ENCODE peak calls at places on chromosomes 1 and 21, in eight cellular contexts. X, W, Q, L, O, B, F and U are unnamed samples. For H3K4me1 and H3K9me3, the result is how much of the 10 kb centered on the place peaks cover.

GRCh38 chr1:91883470-91883869 is 2.5 kb downstream of the TGFBR3 start:
- DNase-seq in O (no peak), F (no peak), B (no peak), X (peak), L (no peak), W (no peak), Q (no peak), U (no peak)

GRCh38 chr1:213772711-213773110 is 215.1 kb upstream of the PROX1 start:
- DNase-seq in B (no peak), O (no peak), L (no peak), W (no peak), Q (no peak), F (no peak), X (no peak), U (no peak)

GRCh38 chr1:6603424-6603850 is 768 bp upstream of the KLHL21 start:
- DNase-seq in Q (peak), F (peak), O (no peak), W (no peak), L (peak), B (peak), X (peak), U (peak)

GRCh38 chr21:32136546-32136945 is 142.3 kb downstream of the MIS18A start:
- DNase-seq in B (no peak), X (no peak), L (no peak), Q (no peak), O (no peak), F (no peak), W (no peak), U (no peak)

GRCh38 chr21:44637018-44637850 is at the start of gene KRTAP10-10:
- DNase-seq in W (no peak), F (no peak), X (no peak), Q (no peak), O (no peak), L (peak), B (no peak), U (no peak)

GRCh38 chr1:212459656-212460055 is 26.9 kb downstream of the NENF start:
- DNase-seq in Q (no peak), W (no peak), L (no peak), F (no peak), B (no peak), X (no peak), O (no peak), U (peak)

GRCh38 chr1:160028426-160028825 is 3.4 kb downstream of the PIGM start:
- DNase-seq in O (no peak), X (no peak), F (no peak), B (no peak), L (no peak), W (no peak), Q (no peak), U (no peak)

GRCh38 chr1:23756676-23757075 is 13.4 kb downstream of the ELOA start:
- DNase-seq in Q (no peak), W (no peak), F (no peak), B (no peak), O (no peak), L (no peak), X (peak), U (no peak)

GRCh38 chr1:168288311-168289052 is 7.8 kb downstream of the TBX19 start:
- DNase-seq in X (peak), L (no peak), B (no peak), F (no peak), O (no peak), Q (no peak), W (no peak), U (no peak)

GRCh38 chr1:28193701-28194161 is 17.2 kb upstream of the PTAFR start:
- DNase-seq in X (no peak), W (peak), F (no peak), L (no peak), Q (no peak), O (no peak), B (no peak), U (no peak)

GRCh38 chr1:159214149-159214760 is 9.6 kb downstream of the ACKR1 start:
- DNase-seq in X (peak), O (no peak), B (no peak), L (peak), F (peak), Q (peak), W (no peak), U (no peak)

GRCh38 chr1:23728997-23729390 is 14.3 kb upstream of the ELOA start:
- DNase-seq in Q (no peak), B (no peak), O (no peak), W (no peak), X (no peak), L (no peak), F (no peak), U (no peak)

GRCh38 chr1:37143818-37144217 is 109.5 kb upstream of the GRIK3 start:
- DNase-seq in O (no peak), B (no peak), Q (no peak), X (no peak), L (no peak), W (no peak), F (no peak), U (no peak)

GRCh38 chr1:38465463-38465862 is 394.1 kb downstream of the RRAGC start:
- DNase-seq in O (no peak), X (no peak), L (no peak), W (no peak), Q (no peak), F (no peak), B (no peak), U (no peak)

GRCh38 chr1:87684194-87684593 is 355.5 kb downstream of the LMO4 start:
- DNase-seq in F (peak), W (no peak), Q (no peak), L (peak), B (no peak), O (no peak), X (peak), U (no peak)

GRCh38 chr1:67685558-67686271 is 714 bp downstream of the GADD45A start:
- DNase-seq in Q (peak), B (peak), X (peak), O (peak), L (peak), F (peak), W (no peak), U (peak)

GRCh38 chr1:116709666-116710167 is 42.2 kb upstream of the IGSF3 start:
- DNase-seq in W (no peak), Q (no peak), F (no peak), B (no peak), X (no peak), L (no peak), O (no peak), U (no peak)

GRCh38 chr1:24384251-24385090 is 29.1 kb downstream of the STPG1 start:
- DNase-seq in X (peak), Q (no peak), W (no peak), L (peak), B (no peak), O (no peak), F (no peak), U (peak)

GRCh38 chr1:165063181-165063955 is 293.1 kb downstream of the LMX1A start:
- DNase-seq in F (peak), L (no peak), W (no peak), Q (no peak), O (no peak), B (no peak), X (peak), U (no peak)

GRCh38 chr1:204255225-204255624 is 41.4 kb upstream of the GOLT1A start:
- DNase-seq in W (peak), O (no peak), B (no peak), L (no peak), F (no peak), Q (no peak), X (no peak), U (no peak)

GRCh38 chr1:26471201-26471497 is 1.1 kb upstream of the HMGN2 start:
- DNase-seq in L (no peak), X (no peak), W (no peak), F (no peak), O (no peak), B (no peak), Q (no peak), U (no peak)

GRCh38 chr1:11748294-11749202 is 12.6 kb downstream of the AGTRAP start:
- DNase-seq in B (no peak), X (no peak), L (no peak), W (no peak), O (no peak), F (no peak), Q (no peak), U (no peak)

GRCh38 chr21:33708874-33709273 is 66.6 kb downstream of the ITSN1 start:
- DNase-seq in F (no peak), L (no peak), W (no peak), X (no peak), Q (no peak), O (no peak), B (no peak), U (no peak)

GRCh38 chr1:43149889-43150288 is 22.2 kb downstream of the EBNA1BP2 start:
- DNase-seq in F (no peak), L (no peak), W (no peak), O (no peak), Q (no peak), B (no peak), X (no peak), U (no peak)

GRCh38 chr1:43152866-43153265 is 19.2 kb downstream of the EBNA1BP2 start:
- DNase-seq in X (no peak), W (no peak), O (no peak), L (no peak), F (no peak), Q (no peak), B (no peak), U (no peak)

GRCh38 chr1:43144228-43144627 is 27.9 kb downstream of the EBNA1BP2 start:
- DNase-seq in B (no peak), O (no peak), X (peak), F (no peak), L (no peak), W (no peak), Q (no peak), U (no peak)

GRCh38 chr1:43143441-43143888 is 28.6 kb downstream of the EBNA1BP2 start:
- DNase-seq in W (peak), L (no peak), Q (no peak), X (no peak), O (no peak), F (no peak), B (no peak), U (no peak)

GRCh38 chr1:43147625-43148319 is 24.3 kb downstream of the EBNA1BP2 start:
- DNase-seq in O (no peak), B (peak), Q (peak), W (peak), X (peak), L (peak), F (peak), U (peak)
- H3K4me3 ChIP-seq in O (peak), B (peak), Q (no peak), W (peak), X (peak), L (peak), F (peak), U (no peak)

GRCh38 chr1:167225920-167226319 is 5.2 kb downstream of the POU2F1 start:
- DNase-seq in O (no peak), L (no peak), F (no peak), X (no peak), W (no peak), B (no peak), Q (no peak), U (no peak)
- H3K4me1 ChIP-seq in O (half or more), L (half or more), F (under half), X (under half), W (under half), B (half or more), Q (under half), U (under half)

GRCh38 chr1:234997201-234998173 is 131.2 kb downstream of the TOMM20 start:
- DNase-seq in O (peak), F (peak), Q (peak), W (no peak), X (peak), L (peak), B (peak), U (peak)
- H3K9me3 ChIP-seq in O (under half), F (under half), Q (under half), W (under half), X (under half), L (under half), B (under half), U (under half)

DNA sequence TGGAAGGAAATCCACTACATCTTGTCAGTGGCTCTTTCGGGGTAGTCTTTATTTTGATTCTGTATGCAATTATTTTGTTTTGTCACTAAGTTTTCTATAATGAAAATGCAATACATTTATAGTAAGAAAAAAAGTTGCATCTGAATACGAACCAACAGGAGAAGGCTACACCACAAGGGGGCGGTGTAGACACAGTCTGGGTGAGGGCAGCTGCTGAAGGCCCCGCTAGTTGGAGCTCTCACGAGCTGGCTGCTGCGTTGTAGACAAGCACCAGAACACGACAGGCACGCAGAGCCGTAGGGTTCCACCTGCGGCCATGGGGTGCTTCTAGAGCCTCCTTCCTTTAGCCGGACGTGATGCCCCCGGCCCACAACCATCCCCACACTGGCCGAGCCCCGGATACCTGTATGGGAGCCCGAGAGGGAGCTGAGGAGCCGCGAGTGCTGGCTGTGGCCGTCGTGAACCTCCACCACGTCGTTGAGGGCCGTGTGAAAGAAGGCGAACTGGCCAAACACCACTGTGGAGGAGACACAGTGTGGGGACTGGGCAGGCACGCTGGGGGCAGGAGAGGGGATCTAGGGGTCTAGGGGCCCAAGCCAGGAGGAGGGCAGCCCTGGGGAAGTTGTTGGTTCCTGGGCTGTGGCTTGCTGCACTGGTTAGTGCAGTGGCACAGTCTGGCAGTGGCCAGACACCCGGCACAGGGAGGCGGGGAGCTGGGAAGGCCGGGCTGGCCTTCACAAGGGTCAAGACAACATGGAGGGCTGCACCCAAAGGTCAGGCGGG is 160.8 kb downstream of the ZSCAN20 start:
- DNase-seq in O (peak), L (peak), B (peak), Q (peak), W (peak), X (peak), F (peak), U (peak)
- H3K4me3 ChIP-seq in O (no peak), L (no peak), B (no peak), Q (no peak), W (no peak), X (no peak), F (no peak), U (no peak)